ENCODE peak calls at places on chromosome 19, in nine cellular contexts. One of them, this sample, is unnamed.
A peak's percentile ranks its signal among the peaks of the same experiment; 100 is the strongest.

GRCh38 chr19:46513461-46514236 is 18.0 kb upstream of the PNMA8B start:
- DNase-seq in NCI-H1092 treated with DMSO at 0.1 percent for 48 hours: peak; percentile 46
- DNase-seq in NCI-H1436: peak; percentile 26
- DNase-seq in T-helper 1 cell: peak; percentile 45
- DNase-seq in NAMALWA: peak; percentile 75
- DNase-seq in endodermal cell: peak; percentile 96
- DNase-seq in AG09319: peak; percentile 39
- DNase-seq in non-pigmented ciliary epithelial cell: no peak
- DNase-seq in naive thymus-derived CD8-positive, alpha-beta T cell: peak; percentile 79
- DNase-seq in this sample: peak; percentile 60

GRCh38 chr19:34236035-34236793 is 18.1 kb upstream of the GARRE1 start:
- DNase-seq in NCI-H1092 treated with DMSO at 0.1 percent for 48 hours: no peak
- DNase-seq in NCI-H1436: no peak
- DNase-seq in T-helper 1 cell: no peak
- DNase-seq in NAMALWA: no peak
- DNase-seq in endodermal cell: no peak
- DNase-seq in AG09319: peak; percentile 90
- DNase-seq in non-pigmented ciliary epithelial cell: no peak
- DNase-seq in naive thymus-derived CD8-positive, alpha-beta T cell: no peak
- DNase-seq in this sample: no peak

GRCh38 chr19:46298477-46299003 is 1.7 kb downstream of the HIF3A start:
- DNase-seq in NCI-H1092 treated with DMSO at 0.1 percent for 48 hours: peak; percentile 40
- DNase-seq in NCI-H1436: no peak
- DNase-seq in T-helper 1 cell: no peak
- DNase-seq in NAMALWA: no peak
- DNase-seq in endodermal cell: peak; percentile 52
- DNase-seq in AG09319: no peak
- DNase-seq in non-pigmented ciliary epithelial cell: no peak
- DNase-seq in naive thymus-derived CD8-positive, alpha-beta T cell: no peak
- DNase-seq in this sample: no peak

GRCh38 chr19:41690801-41691065 is 2.7 kb upstream of the CEACAM7 start:
- DNase-seq in NCI-H1092 treated with DMSO at 0.1 percent for 48 hours: no peak
- DNase-seq in NCI-H1436: no peak
- DNase-seq in T-helper 1 cell: no peak
- DNase-seq in NAMALWA: no peak
- DNase-seq in endodermal cell: no peak
- DNase-seq in AG09319: no peak
- DNase-seq in non-pigmented ciliary epithelial cell: no peak
- DNase-seq in naive thymus-derived CD8-positive, alpha-beta T cell: no peak
- DNase-seq in this sample: no peak

GRCh38 chr19:6241056-6241455 is 38.7 kb downstream of the MLLT1 start:
- DNase-seq in NCI-H1092 treated with DMSO at 0.1 percent for 48 hours: no peak
- DNase-seq in NCI-H1436: no peak
- DNase-seq in T-helper 1 cell: no peak
- DNase-seq in NAMALWA: no peak
- DNase-seq in endodermal cell: no peak
- DNase-seq in AG09319: no peak
- DNase-seq in non-pigmented ciliary epithelial cell: no peak
- DNase-seq in naive thymus-derived CD8-positive, alpha-beta T cell: no peak
- DNase-seq in this sample: no peak

GRCh38 chr19:42074513-42075363 is 1.2 kb upstream of the ZNF574 start:
- DNase-seq in NCI-H1092 treated with DMSO at 0.1 percent for 48 hours: no peak
- DNase-seq in NCI-H1436: no peak
- DNase-seq in T-helper 1 cell: no peak
- DNase-seq in NAMALWA: no peak
- DNase-seq in endodermal cell: no peak
- DNase-seq in AG09319: no peak
- DNase-seq in non-pigmented ciliary epithelial cell: no peak
- DNase-seq in naive thymus-derived CD8-positive, alpha-beta T cell: no peak
- DNase-seq in this sample: no peak

GRCh38 chr19:55618426-55618825 is 5.9 kb downstream of the ZNF784 start:
- DNase-seq in NCI-H1092 treated with DMSO at 0.1 percent for 48 hours: no peak
- DNase-seq in NCI-H1436: no peak
- DNase-seq in T-helper 1 cell: no peak
- DNase-seq in NAMALWA: no peak
- DNase-seq in endodermal cell: no peak
- DNase-seq in AG09319: no peak
- DNase-seq in non-pigmented ciliary epithelial cell: no peak
- DNase-seq in naive thymus-derived CD8-positive, alpha-beta T cell: no peak
- DNase-seq in this sample: no peak

GRCh38 chr19:37635076-37636056 is 19.9 kb downstream of the ZFP30 start:
- DNase-seq in NCI-H1092 treated with DMSO at 0.1 percent for 48 hours: no peak
- DNase-seq in NCI-H1436: no peak
- DNase-seq in T-helper 1 cell: no peak
- DNase-seq in NAMALWA: no peak
- DNase-seq in endodermal cell: no peak
- DNase-seq in AG09319: no peak
- DNase-seq in non-pigmented ciliary epithelial cell: no peak
- DNase-seq in naive thymus-derived CD8-positive, alpha-beta T cell: no peak
- DNase-seq in this sample: no peak

GRCh38 chr19:49590971-49591730 is at the start of gene PRR12:
- DNase-seq in NCI-H1092 treated with DMSO at 0.1 percent for 48 hours: peak; percentile 61
- DNase-seq in NCI-H1436: peak; percentile 82
- DNase-seq in T-helper 1 cell: peak; percentile 82
- DNase-seq in NAMALWA: peak; percentile 77
- DNase-seq in endodermal cell: peak; percentile 89
- DNase-seq in AG09319: no peak
- DNase-seq in non-pigmented ciliary epithelial cell: no peak
- DNase-seq in naive thymus-derived CD8-positive, alpha-beta T cell: peak; percentile 57
- DNase-seq in this sample: peak; percentile 39

GRCh38 chr19:4090351-4091220 is 23.9 kb upstream of the ZBTB7A start:
- DNase-seq in NCI-H1092 treated with DMSO at 0.1 percent for 48 hours: no peak
- DNase-seq in NCI-H1436: no peak
- DNase-seq in T-helper 1 cell: no peak
- DNase-seq in NAMALWA: no peak
- DNase-seq in endodermal cell: no peak
- DNase-seq in AG09319: no peak
- DNase-seq in non-pigmented ciliary epithelial cell: no peak
- DNase-seq in naive thymus-derived CD8-positive, alpha-beta T cell: no peak
- DNase-seq in this sample: no peak

GRCh38 chr19:38685666-38686529 is 38.4 kb downstream of the ACTN4 start:
- DNase-seq in NCI-H1092 treated with DMSO at 0.1 percent for 48 hours: no peak
- DNase-seq in NCI-H1436: no peak
- DNase-seq in T-helper 1 cell: no peak
- DNase-seq in NAMALWA: peak; percentile 41
- DNase-seq in endodermal cell: peak; percentile 82
- DNase-seq in AG09319: no peak
- DNase-seq in non-pigmented ciliary epithelial cell: no peak
- DNase-seq in naive thymus-derived CD8-positive, alpha-beta T cell: no peak
- DNase-seq in this sample: no peak

GRCh38 chr19:14492756-14493337 is 3.1 kb downstream of the GIPC1 start:
- DNase-seq in NCI-H1092 treated with DMSO at 0.1 percent for 48 hours: no peak
- DNase-seq in NCI-H1436: no peak
- DNase-seq in T-helper 1 cell: no peak
- DNase-seq in NAMALWA: no peak
- DNase-seq in endodermal cell: no peak
- DNase-seq in AG09319: no peak
- DNase-seq in non-pigmented ciliary epithelial cell: no peak
- DNase-seq in naive thymus-derived CD8-positive, alpha-beta T cell: no peak
- DNase-seq in this sample: no peak

GRCh38 chr19:13241321-13242104 is 91.3 kb downstream of the IER2 start:
- DNase-seq in NCI-H1092 treated with DMSO at 0.1 percent for 48 hours: no peak
- DNase-seq in NCI-H1436: no peak
- DNase-seq in T-helper 1 cell: no peak
- DNase-seq in NAMALWA: peak; percentile 52
- DNase-seq in endodermal cell: peak; percentile 63
- DNase-seq in AG09319: no peak
- DNase-seq in non-pigmented ciliary epithelial cell: no peak
- DNase-seq in naive thymus-derived CD8-positive, alpha-beta T cell: no peak
- DNase-seq in this sample: no peak

GRCh38 chr19:48413879-48414623 is 20.6 kb downstream of the GRIN2D start:
- DNase-seq in NCI-H1092 treated with DMSO at 0.1 percent for 48 hours: no peak
- DNase-seq in NCI-H1436: no peak
- DNase-seq in T-helper 1 cell: no peak
- DNase-seq in NAMALWA: no peak
- DNase-seq in endodermal cell: peak; percentile 80
- DNase-seq in AG09319: no peak
- DNase-seq in non-pigmented ciliary epithelial cell: no peak
- DNase-seq in naive thymus-derived CD8-positive, alpha-beta T cell: no peak
- DNase-seq in this sample: no peak

This sample was measured in COR-L47.